ENCODE peak calls at places on chromosome 14, in ten cellular contexts. W is NCI-H1436 treated with DMSO at 0.1 percent for 48 hours, E is lung, U is Calu3, G is AG08396, I is AG20443, R is type B pancreatic cell, Z is GM12864, A is fibroblast of the conjunctiva, T is dermis microvascular lymphatic vessel endothelial cell. K is an unnamed sample.

GRCh38 chr14:77630111-77630510 is 13.7 kb upstream of the SPTLC2 start:
- DNase-seq in W (no peak), E (no peak), U (no peak), G (no peak), I (no peak), R (no peak), Z (no peak), A (no peak), T (no peak), K (no peak)

GRCh38 chr14:103136388-103137271 is 13.4 kb downstream of the TNFAIP2 start:
- DNase-seq in W (no peak), E (no peak), U (no peak), G (peak; percentile 83), I (peak; percentile 83), R (no peak), Z (no peak), A (no peak), T (no peak), K (peak; percentile 47)

GRCh38 chr14:56119221-56119967 is 1.2 kb downstream of the PELI2 start:
- DNase-seq in W (no peak), E (peak; percentile 56), U (peak; percentile 42), G (peak; percentile 48), I (peak; percentile 64), R (peak; percentile 75), Z (no peak), A (no peak), T (no peak), K (peak; percentile 67)

GRCh38 chr14:22320353-22320733 is 268.7 kb downstream of the DAD1 start:
- DNase-seq in W (no peak), E (no peak), U (no peak), G (no peak), I (no peak), R (no peak), Z (no peak), A (no peak), T (no peak), K (no peak)

GRCh38 chr14:51957950-51958349 is 31.4 kb upstream of the RTRAF start:
- DNase-seq in W (no peak), E (no peak), U (no peak), G (no peak), I (no peak), R (no peak), Z (no peak), A (peak; percentile 30), T (peak; percentile 80), K (no peak)

GRCh38 chr14:82811246-82811645 is 1277.6 kb upstream of the SEL1L start:
- DNase-seq in W (no peak), E (no peak), U (no peak), G (no peak), I (no peak), R (no peak), Z (no peak), A (no peak), T (no peak), K (no peak)

GRCh38 chr14:49497725-49498348 is 88.3 kb downstream of the RPS29 start:
- DNase-seq in W (no peak), E (no peak), U (peak; percentile 23), G (peak; percentile 36), I (peak; percentile 69), R (no peak), Z (peak; percentile 53), A (peak; percentile 49), T (peak; percentile 60), K (peak; percentile 77)

GRCh38 chr14:60981626-60982455 is 796 bp downstream of the SLC38A6 start:
- DNase-seq in W (no peak), E (no peak), U (no peak), G (peak; percentile 54), I (peak; percentile 55), R (no peak), Z (no peak), A (peak; percentile 56), T (no peak), K (peak; percentile 56)

GRCh38 chr14:91569301-91569700 is 59.2 kb upstream of the PPP4R3A start:
- DNase-seq in W (no peak), E (no peak), U (no peak), G (no peak), I (no peak), R (no peak), Z (no peak), A (no peak), T (no peak), K (no peak)

GRCh38 chr14:68518910-68519686 is 273.8 kb downstream of the ZFP36L1 start:
- DNase-seq in W (no peak), E (no peak), U (peak; percentile 69), G (no peak), I (no peak), R (no peak), Z (no peak), A (no peak), T (no peak), K (no peak)

GRCh38 chr14:42149609-42150261 is 543.1 kb downstream of the LRFN5 start:
- DNase-seq in W (no peak), E (no peak), U (no peak), G (no peak), I (no peak), R (no peak), Z (no peak), A (no peak), T (no peak), K (no peak)

GRCh38 chr14:49767473-49768300 is at the start of gene KLHDC2:
- DNase-seq in W (peak; percentile 63), E (peak; percentile 88), U (peak; percentile 91), G (peak; percentile 91), I (peak; percentile 94), R (peak; percentile 93), Z (peak; percentile 52), A (peak; percentile 79), T (peak; percentile 72), K (peak; percentile 94)

GRCh38 chr14:61876362-61877049 is 114.3 kb downstream of the SNAPC1 start:
- DNase-seq in W (no peak), E (no peak), U (no peak), G (no peak), I (no peak), R (no peak), Z (no peak), A (no peak), T (no peak), K (no peak)

GRCh38 chr14:23460960-23461359 is 8.5 kb upstream of the NGDN start:
- DNase-seq in W (no peak), E (no peak), U (no peak), G (no peak), I (no peak), R (no peak), Z (no peak), A (no peak), T (no peak), K (no peak)

GRCh38 chr14:89571502-89571901 is 154.5 kb upstream of the FOXN3 start:
- DNase-seq in W (no peak), E (no peak), U (no peak), G (no peak), I (no peak), R (no peak), Z (no peak), A (no peak), T (no peak), K (no peak)

GRCh38 chr14:89507926-89508460 is 91.0 kb upstream of the FOXN3 start:
- DNase-seq in W (no peak), E (no peak), U (peak; percentile 28), G (no peak), I (peak; percentile 35), R (peak; percentile 27), Z (no peak), A (no peak), T (no peak), K (no peak)

GRCh38 chr14:105419305-105420091 is at the start of gene MTA1:
- DNase-seq in W (no peak), E (no peak), U (peak; percentile 38), G (peak; percentile 84), I (peak; percentile 90), R (peak; percentile 67), Z (no peak), A (no peak), T (no peak), K (peak; percentile 93)

GRCh38 chr14:74326369-74327152 is 21.7 kb upstream of the VRTN start:
- DNase-seq in W (no peak), E (no peak), U (no peak), G (no peak), I (no peak), R (no peak), Z (no peak), A (no peak), T (no peak), K (no peak)

GRCh38 chr14:95319312-95320075 is at the start of gene CLMN:
- DNase-seq in W (no peak), E (no peak), U (peak; percentile 64), G (peak; percentile 82), I (peak; percentile 85), R (no peak), Z (no peak), A (no peak), T (no peak), K (peak; percentile 82)

GRCh38 chr14:99674064-99674650 is 9.9 kb upstream of the CYP46A1 start:
- DNase-seq in W (no peak), E (no peak), U (no peak), G (no peak), I (no peak), R (no peak), Z (no peak), A (no peak), T (no peak), K (no peak)

GRCh38 chr14:21894003-21894897 is 220.6 kb upstream of the OR4E1 start:
- DNase-seq in W (no peak), E (no peak), U (peak; percentile 36), G (no peak), I (no peak), R (no peak), Z (no peak), A (no peak), T (no peak), K (no peak)

GRCh38 chr14:89454971-89455370 is 37.9 kb upstream of the FOXN3 start:
- DNase-seq in W (no peak), E (no peak), U (no peak), G (no peak), I (no peak), R (no peak), Z (no peak), A (no peak), T (no peak), K (no peak)

GRCh38 chr14:58826845-58827686 is 189.3 kb downstream of the DACT1 start:
- DNase-seq in W (no peak), E (no peak), U (no peak), G (no peak), I (no peak), R (no peak), Z (no peak), A (no peak), T (no peak), K (no peak)

K was measured in GM03348.